ENCODE peak calls at places on chromosomes 3 and 15, in five cellular contexts. O is adrenal gland, A is right atrium auricular region, Z is coronary artery, H is psoas muscle. N is an unnamed sample.

GRCh38 chr15:58553365-58553918 is 121.7 kb downstream of the LIPC start:
- DNase-seq in Z (no peak), H (no peak), A (peak; percentile 30), O (no peak), N (no peak)

GRCh38 chr3:58535531-58536500 is 1.2 kb downstream of the ACOX2 start:
- DNase-seq in Z (no peak), H (no peak), A (peak; percentile 59), O (no peak), N (no peak)

GRCh38 chr3:138426211-138426610 is 8.2 kb upstream of the ESYT3 start:
- DNase-seq in Z (no peak), O (no peak), H (no peak), A (no peak), N (no peak)

GRCh38 chr15:66252411-66253295 is 897 bp downstream of the MEGF11 start:
- DNase-seq in A (peak; percentile 61), O (peak; percentile 46), Z (no peak), H (peak; percentile 50), N (no peak)

GRCh38 chr3:114756506-114757279 is 390.4 kb downstream of the ZBTB20 start:
- DNase-seq in O (no peak), Z (no peak), H (no peak), A (peak; percentile 66), N (no peak)

GRCh38 chr15:66771351-66771650 is 69.3 kb downstream of the SMAD6 start:
- DNase-seq in Z (no peak), A (no peak), O (no peak), H (no peak), N (no peak)

GRCh38 chr3:111621535-111621934 is 26.4 kb upstream of the ZBED2 start:
- DNase-seq in H (no peak), O (no peak), Z (no peak), A (no peak), N (no peak)

GRCh38 chr3:191085091-191085490 is 114.0 kb upstream of the OSTN start:
- DNase-seq in A (no peak), O (no peak), Z (no peak), H (no peak), N (no peak)

GRCh38 chr3:123640311-123641083 is 55.6 kb upstream of the HACD2 start:
- DNase-seq in H (no peak), O (no peak), Z (no peak), A (no peak), N (no peak)

GRCh38 chr3:123642182-123642956 is 57.5 kb upstream of the HACD2 start:
- DNase-seq in O (peak; percentile 86), Z (peak; percentile 87), H (peak; percentile 53), A (peak; percentile 71), N (no peak)

GRCh38 chr3:123642957-123643330 is 58.1 kb upstream of the HACD2 start:
- DNase-seq in H (no peak), O (no peak), Z (no peak), A (no peak), N (no peak)

GRCh38 chr3:123641505-123641904 is 56.7 kb upstream of the HACD2 start:
- DNase-seq in H (no peak), A (no peak), Z (no peak), O (no peak), N (no peak)

DNA sequence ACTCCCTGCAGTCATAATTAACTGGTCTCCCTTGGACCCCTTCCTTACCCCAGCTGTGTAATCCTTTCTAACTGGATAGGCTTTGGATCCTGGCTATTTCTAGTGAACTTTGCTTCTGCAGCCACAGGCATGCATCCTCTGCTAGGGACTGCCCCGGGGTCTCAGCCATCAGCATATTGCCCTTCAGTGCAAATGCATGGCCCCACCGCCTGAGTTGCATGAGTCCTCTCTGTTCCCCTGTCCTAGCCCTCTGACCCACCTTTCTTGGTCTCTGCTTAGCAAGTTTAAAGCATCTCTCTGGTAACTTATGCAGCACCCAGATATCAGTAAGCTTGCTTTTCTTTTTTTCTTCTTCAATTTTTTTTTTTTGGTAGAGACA is 56.2 kb upstream of the HACD2 start:
- DNase-seq in Z (no peak), A (no peak), O (no peak), H (no peak), N (no peak)
- H3K27ac ChIP-seq in Z (no peak overlapping the region), A (no peak overlapping the region), O (no peak overlapping the region), H (no peak overlapping the region), N (no peak overlapping the region)

GRCh38 chr15:90489944-90490343 is 39.8 kb upstream of the CRTC3 start:
- DNase-seq in H (no peak), O (no peak), A (no peak), Z (no peak), N (no peak)

GRCh38 chr15:90489514-90489913 is 40.2 kb upstream of the CRTC3 start:
- DNase-seq in A (no peak), Z (no peak), O (no peak), H (no peak), N (no peak)

GRCh38 chr15:90483640-90484039 is 46.1 kb upstream of the CRTC3 start:
- DNase-seq in Z (no peak), O (no peak), H (no peak), A (no peak), N (no peak)

GRCh38 chr15:90483012-90483307 is 46.8 kb upstream of the CRTC3 start:
- DNase-seq in H (no peak), A (no peak), Z (no peak), O (no peak), N (no peak)

DNA sequence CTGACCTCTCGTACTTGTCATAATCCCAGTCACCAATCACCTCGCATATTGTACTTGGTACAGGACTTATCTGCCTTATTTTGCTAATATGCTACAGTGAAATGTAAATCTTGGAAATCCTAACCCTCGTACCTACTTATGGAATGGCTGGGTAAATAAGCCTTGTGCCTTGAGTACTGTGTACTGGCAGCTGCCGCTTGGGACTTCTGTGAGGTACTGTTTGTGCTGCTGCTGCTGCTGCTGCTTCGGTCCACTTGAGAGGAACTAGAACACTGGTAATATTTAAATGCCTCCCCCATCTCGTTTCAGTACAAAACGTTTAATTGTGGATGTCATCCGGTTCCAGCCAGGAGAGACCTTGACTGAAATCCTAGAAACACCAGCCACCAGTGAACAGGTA is 42.5 kb upstream of the CRTC3 start:
- DNase-seq in Z (no peak), O (no peak), A (no peak), H (no peak), N (no peak)
- H3K27ac ChIP-seq in Z (no peak overlapping the region), O (no peak overlapping the region), A (no peak overlapping the region), H (no peak overlapping the region), N (no peak overlapping the region)

DNA sequence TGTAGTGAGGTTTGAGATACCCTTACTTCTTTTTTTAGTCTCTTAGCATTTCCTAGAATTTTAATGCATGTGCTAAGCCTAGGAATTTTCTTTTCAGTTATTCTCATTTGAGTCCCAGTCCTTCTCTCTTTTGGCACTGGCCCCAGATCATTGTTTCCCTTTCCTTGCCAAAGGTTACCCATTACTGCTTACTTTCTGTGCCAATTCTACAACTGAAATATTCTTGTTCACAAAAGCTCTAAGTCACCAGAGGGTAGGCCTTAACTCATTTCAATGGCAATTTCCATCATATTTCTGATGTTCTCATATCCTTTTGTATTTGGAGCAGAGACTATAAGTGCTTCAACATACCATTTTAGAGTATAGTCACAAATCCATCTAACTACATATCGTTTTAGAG is 199.6 kb upstream of the CBLB start:
- DNase-seq in H (no peak), A (no peak), O (peak; percentile 29), Z (no peak), N (no peak)
- H3K27ac ChIP-seq in H (no peak overlapping the region), A (peak overlapping the region; percentile 37), O (no peak overlapping the region), Z (peak overlapping the region; percentile 29), N (no peak overlapping the region)

GRCh38 chr3:128481438-128481942 is 11.5 kb downstream of the GATA2 start:
- DNase-seq in O (peak; percentile 28), H (peak; percentile 60), Z (no peak), A (peak; percentile 77), N (no peak)

GRCh38 chr3:128483657-128484403 is 9.2 kb downstream of the GATA2 start:
- DNase-seq in O (no peak), H (peak; percentile 8), Z (no peak), A (no peak), N (no peak)

GRCh38 chr3:128480717-128481437 is 12.1 kb downstream of the GATA2 start:
- DNase-seq in H (no peak), A (no peak), Z (no peak), O (no peak), N (no peak)

GRCh38 chr3:128482857-128483656 is 9.9 kb downstream of the GATA2 start:
- DNase-seq in Z (no peak), A (no peak), O (peak; percentile 48), H (peak; percentile 47), N (no peak)

GRCh38 chr3:128482175-128482856 is 10.7 kb downstream of the GATA2 start:
- DNase-seq in Z (no peak), O (no peak), A (no peak), H (peak; percentile 5), N (no peak)
- H3K27ac ChIP-seq in Z (no peak overlapping the region), O (no peak overlapping the region), A (peak overlapping the region; percentile 14), H (no peak overlapping the region), N (no peak overlapping the region)

DNA sequence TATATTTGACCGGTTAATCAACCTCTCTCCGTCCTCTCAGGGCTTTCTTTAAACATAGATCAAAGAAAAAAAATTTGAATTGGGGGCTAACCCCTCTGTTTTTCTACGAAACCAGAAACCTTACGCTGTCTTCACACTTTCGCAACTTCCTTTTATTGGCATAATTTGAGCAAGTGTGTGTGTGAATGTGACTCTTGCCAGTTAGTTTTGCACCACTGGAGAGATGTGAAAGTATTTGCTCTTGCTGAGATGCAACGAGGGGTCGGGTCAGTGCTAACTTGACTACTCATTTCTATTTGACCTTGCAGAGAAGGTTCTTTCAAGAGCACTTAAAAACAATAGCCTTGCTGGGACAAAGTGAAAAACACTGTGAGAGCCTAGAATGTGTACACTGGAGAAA is 81.2 kb downstream of the FAM43A start:
- DNase-seq in O (no peak), A (no peak), Z (no peak), H (no peak), N (no peak)
- H3K27ac ChIP-seq in O (no peak overlapping the region), A (no peak overlapping the region), Z (no peak overlapping the region), H (no peak overlapping the region), N (no peak overlapping the region)

GRCh38 chr3:193944161-193944884 is 191.6 kb upstream of the HES1 start:
- DNase-seq in H (no peak), O (no peak), A (no peak), Z (no peak), N (no peak)
- H3K27ac ChIP-seq in H (no peak overlapping the region), O (no peak overlapping the region), A (no peak overlapping the region), Z (no peak overlapping the region), N (no peak overlapping the region)

GRCh38 chr3:183254816-183255730 is 2.0 kb downstream of the B3GNT5 start:
- DNase-seq in H (no peak), Z (no peak), O (no peak), A (no peak), N (no peak)
- H3K27ac ChIP-seq in H (peak overlapping the region; percentile 95), Z (peak overlapping the region; percentile 83), O (no peak overlapping the region), A (peak overlapping the region; percentile 81), N (peak overlapping the region; percentile 56)

GRCh38 chr3:120623719-120624093 is 27.6 kb downstream of the NDUFB4 start:
- DNase-seq in H (no peak), A (no peak), O (no peak), Z (no peak), N (no peak)
- H3K27ac ChIP-seq in H (no peak overlapping the region), A (no peak overlapping the region), O (no peak overlapping the region), Z (no peak overlapping the region), N (no peak overlapping the region)